ENCODE peak calls at places on chromosome 6, in nine cellular contexts. One of them, this sample, is unnamed.

GRCh38 chr6:156279306-156279969 is 497.7 kb upstream of the ARID1B start:
- DNase-seq in hippocampal formation: no peak
- DNase-seq in HTR-8/SVneo: no peak
- DNase-seq in activated CD4-positive, alpha-beta T cell treated with anti-CD3 and anti-CD28 coated beads, Interleukin-2, amount 50 U/mL, for 1 hour: no peak
- DNase-seq in A549: no peak
- DNase-seq in HT1080: no peak
- DNase-seq in bronchial epithelial cell: no peak
- DNase-seq in SK-MEL-5: no peak
- DNase-seq in AG04450: no peak
- DNase-seq in this sample: no peak

GRCh38 chr6:38035478-38035877 is 216.0 kb downstream of the ZFAND3 start:
- DNase-seq in AG04450: no peak
- DNase-seq in activated CD4-positive, alpha-beta T cell treated with anti-CD3 and anti-CD28 coated beads, Interleukin-2, amount 50 U/mL, for 1 hour: no peak
- DNase-seq in hippocampal formation: no peak
- DNase-seq in HTR-8/SVneo: no peak
- DNase-seq in HT1080: no peak
- DNase-seq in SK-MEL-5: no peak
- DNase-seq in bronchial epithelial cell: peak; percentile 54
- DNase-seq in A549: no peak
- DNase-seq in this sample: no peak

GRCh38 chr6:144741659-144742058 is 456.5 kb downstream of the UTRN start:
- DNase-seq in SK-MEL-5: no peak
- DNase-seq in bronchial epithelial cell: no peak
- DNase-seq in A549: no peak
- DNase-seq in activated CD4-positive, alpha-beta T cell treated with anti-CD3 and anti-CD28 coated beads, Interleukin-2, amount 50 U/mL, for 1 hour: no peak
- DNase-seq in HT1080: no peak
- DNase-seq in AG04450: no peak
- DNase-seq in HTR-8/SVneo: no peak
- DNase-seq in hippocampal formation: no peak
- DNase-seq in this sample: no peak

GRCh38 chr6:44002591-44003344 is 124.5 kb downstream of the MRPL14 start:
- DNase-seq in activated CD4-positive, alpha-beta T cell treated with anti-CD3 and anti-CD28 coated beads, Interleukin-2, amount 50 U/mL, for 1 hour: peak; percentile 48
- DNase-seq in HTR-8/SVneo: peak; percentile 60
- DNase-seq in SK-MEL-5: no peak
- DNase-seq in hippocampal formation: no peak
- DNase-seq in A549: peak; percentile 55
- DNase-seq in bronchial epithelial cell: peak; percentile 47
- DNase-seq in HT1080: no peak
- DNase-seq in AG04450: no peak
- DNase-seq in this sample: no peak

GRCh38 chr6:36839819-36840379 is 655 bp upstream of the CPNE5 start:
- DNase-seq in HT1080: no peak
- DNase-seq in A549: peak; percentile 15
- DNase-seq in AG04450: no peak
- DNase-seq in hippocampal formation: no peak
- DNase-seq in HTR-8/SVneo: no peak
- DNase-seq in bronchial epithelial cell: no peak
- DNase-seq in SK-MEL-5: no peak
- DNase-seq in activated CD4-positive, alpha-beta T cell treated with anti-CD3 and anti-CD28 coated beads, Interleukin-2, amount 50 U/mL, for 1 hour: peak; percentile 49
- DNase-seq in this sample: no peak

GRCh38 chr6:69706724-69707123 is 90.1 kb downstream of the LMBRD1 start:
- DNase-seq in hippocampal formation: no peak
- DNase-seq in AG04450: no peak
- DNase-seq in A549: no peak
- DNase-seq in activated CD4-positive, alpha-beta T cell treated with anti-CD3 and anti-CD28 coated beads, Interleukin-2, amount 50 U/mL, for 1 hour: no peak
- DNase-seq in HTR-8/SVneo: no peak
- DNase-seq in HT1080: no peak
- DNase-seq in bronchial epithelial cell: no peak
- DNase-seq in SK-MEL-5: no peak
- DNase-seq in this sample: no peak

GRCh38 chr6:163970846-163971564 is 556.5 kb downstream of the QKI start:
- DNase-seq in A549: no peak
- DNase-seq in AG04450: no peak
- DNase-seq in activated CD4-positive, alpha-beta T cell treated with anti-CD3 and anti-CD28 coated beads, Interleukin-2, amount 50 U/mL, for 1 hour: no peak
- DNase-seq in SK-MEL-5: no peak
- DNase-seq in HT1080: no peak
- DNase-seq in hippocampal formation: no peak
- DNase-seq in bronchial epithelial cell: no peak
- DNase-seq in HTR-8/SVneo: no peak
- DNase-seq in this sample: no peak

GRCh38 chr6:119237177-119237715 is 112.3 kb downstream of the MAN1A1 start:
- DNase-seq in bronchial epithelial cell: no peak
- DNase-seq in SK-MEL-5: no peak
- DNase-seq in A549: no peak
- DNase-seq in activated CD4-positive, alpha-beta T cell treated with anti-CD3 and anti-CD28 coated beads, Interleukin-2, amount 50 U/mL, for 1 hour: no peak
- DNase-seq in hippocampal formation: no peak
- DNase-seq in HT1080: no peak
- DNase-seq in AG04450: no peak
- DNase-seq in HTR-8/SVneo: no peak
- DNase-seq in this sample: no peak

GRCh38 chr6:92589970-92590369 is 829.4 kb downstream of the EPHA7 start:
- DNase-seq in SK-MEL-5: no peak
- DNase-seq in HT1080: no peak
- DNase-seq in AG04450: no peak
- DNase-seq in hippocampal formation: no peak
- DNase-seq in bronchial epithelial cell: peak; percentile 47
- DNase-seq in HTR-8/SVneo: no peak
- DNase-seq in A549: no peak
- DNase-seq in activated CD4-positive, alpha-beta T cell treated with anti-CD3 and anti-CD28 coated beads, Interleukin-2, amount 50 U/mL, for 1 hour: no peak
- DNase-seq in this sample: no peak

GRCh38 chr6:107736713-107737396 is 87.3 kb downstream of the SCML4 start:
- DNase-seq in bronchial epithelial cell: no peak
- DNase-seq in HT1080: no peak
- DNase-seq in HTR-8/SVneo: no peak
- DNase-seq in activated CD4-positive, alpha-beta T cell treated with anti-CD3 and anti-CD28 coated beads, Interleukin-2, amount 50 U/mL, for 1 hour: no peak
- DNase-seq in SK-MEL-5: no peak
- DNase-seq in AG04450: no peak
- DNase-seq in A549: no peak
- DNase-seq in hippocampal formation: no peak
- DNase-seq in this sample: no peak

GRCh38 chr6:35296931-35297330 is 687 bp upstream of the DEF6 start:
- DNase-seq in SK-MEL-5: no peak
- DNase-seq in AG04450: no peak
- DNase-seq in hippocampal formation: no peak
- DNase-seq in HT1080: no peak
- DNase-seq in HTR-8/SVneo: no peak
- DNase-seq in activated CD4-positive, alpha-beta T cell treated with anti-CD3 and anti-CD28 coated beads, Interleukin-2, amount 50 U/mL, for 1 hour: no peak
- DNase-seq in A549: no peak
- DNase-seq in bronchial epithelial cell: no peak
- DNase-seq in this sample: no peak

GRCh38 chr6:169847141-169847674 is 95.8 kb downstream of the ERMARD start:
- DNase-seq in activated CD4-positive, alpha-beta T cell treated with anti-CD3 and anti-CD28 coated beads, Interleukin-2, amount 50 U/mL, for 1 hour: no peak
- DNase-seq in AG04450: no peak
- DNase-seq in hippocampal formation: no peak
- DNase-seq in A549: no peak
- DNase-seq in HTR-8/SVneo: no peak
- DNase-seq in SK-MEL-5: peak; percentile 41
- DNase-seq in bronchial epithelial cell: no peak
- DNase-seq in HT1080: peak; percentile 21
- DNase-seq in this sample: no peak

GRCh38 chr6:135008941-135009290 is 45.7 kb downstream of the HBS1L start:
- DNase-seq in activated CD4-positive, alpha-beta T cell treated with anti-CD3 and anti-CD28 coated beads, Interleukin-2, amount 50 U/mL, for 1 hour: no peak
- DNase-seq in HT1080: no peak
- DNase-seq in A549: no peak
- DNase-seq in AG04450: no peak
- DNase-seq in HTR-8/SVneo: no peak
- DNase-seq in SK-MEL-5: no peak
- DNase-seq in bronchial epithelial cell: no peak
- DNase-seq in hippocampal formation: no peak
- DNase-seq in this sample: no peak